ENCODE peak calls at places on chromosomes 6 and 20, in eight cellular contexts. X is breast epithelium, U is K562, J is suprapubic skin, Q is esophagus muscularis mucosa, D is HCT116, F is stomach, P is sigmoid colon. B is an unnamed sample.

GRCh38 chr6:76495909-76496308 is 423.4 kb upstream of the IMPG1 start:
- DNase-seq in Q (no peak), X (no peak), U (no peak), P (no peak), D (no peak), F (no peak), J (no peak), B (no peak)

GRCh38 chr6:35669441-35669776 is 19.3 kb downstream of the FKBP5 start:
- DNase-seq in U (no peak), F (no peak), Q (no peak), P (no peak), X (no peak), J (no peak), D (no peak), B (no peak)

GRCh38 chr6:116564921-116565872 is 6.1 kb upstream of the RWDD1 start:
- DNase-seq in F (no peak), U (no peak), D (no peak), Q (no peak), J (peak; percentile 60), X (no peak), P (peak; percentile 63), B (no peak)

GRCh38 chr20:57679113-57679512 is 30.7 kb downstream of the PMEPA1 start:
- DNase-seq in U (no peak), Q (no peak), X (no peak), D (no peak), P (no peak), F (no peak), J (no peak), B (no peak)

GRCh38 chr20:58998656-58999055 is 8.4 kb downstream of the CTSZ start:
- DNase-seq in X (no peak), U (no peak), F (no peak), J (no peak), P (peak; percentile 41), Q (no peak), D (no peak), B (peak; percentile 3)

GRCh38 chr20:49669601-49670189 is 44.0 kb downstream of the B4GALT5 start:
- DNase-seq in Q (no peak), X (no peak), U (no peak), F (no peak), J (no peak), D (no peak), P (no peak), B (no peak)

GRCh38 chr6:107491791-107492674 is 2.1 kb downstream of the SOBP start:
- DNase-seq in D (no peak), Q (no peak), F (no peak), X (peak; percentile 22), J (no peak), U (no peak), P (no peak), B (no peak)

GRCh38 chr20:62952373-62953166 is at the start of gene SLC17A9:
- DNase-seq in F (peak; percentile 84), U (peak; percentile 32), J (peak; percentile 82), P (peak; percentile 87), D (peak; percentile 48), Q (no peak), X (no peak), B (peak; percentile 94)

GRCh38 chr6:72820153-72820552 is 198.3 kb downstream of the KCNQ5 start:
- DNase-seq in J (no peak), F (no peak), X (no peak), U (no peak), P (no peak), D (no peak), Q (no peak), B (no peak)

GRCh38 chr20:33793011-33793931 is 17.9 kb upstream of the CHMP4B start:
- DNase-seq in J (no peak), D (no peak), F (no peak), X (no peak), P (peak; percentile 86), Q (no peak), U (no peak), B (no peak)

GRCh38 chr20:58692579-58693225 is at the start of gene NPEPL1:
- DNase-seq in P (peak; percentile 76), Q (no peak), X (no peak), F (peak; percentile 78), J (no peak), U (no peak), D (peak; percentile 28), B (peak; percentile 79)

GRCh38 chr20:5065489-5066383 is 54.0 kb downstream of the PCNA start:
- DNase-seq in U (no peak), X (no peak), D (peak; percentile 88), Q (no peak), J (peak; percentile 78), F (peak; percentile 70), P (peak; percentile 68), B (peak; percentile 26)

GRCh38 chr6:151310852-151311767 is 71.3 kb downstream of the AKAP12 start:
- DNase-seq in J (no peak), U (no peak), P (no peak), Q (no peak), D (no peak), F (no peak), X (no peak), B (no peak)

GRCh38 chr6:80607814-80608391 is 501.4 kb downstream of the BCKDHB start:
- DNase-seq in U (no peak), F (no peak), J (no peak), Q (no peak), D (no peak), X (no peak), P (no peak), B (no peak)

GRCh38 chr6:36848658-36849441 is 9.6 kb upstream of the CPNE5 start:
- DNase-seq in J (peak; percentile 66), F (peak; percentile 80), D (no peak), X (peak; percentile 74), U (peak; percentile 95), Q (no peak), P (no peak), B (peak; percentile 63)

GRCh38 chr20:46621492-46621891 is 29.8 kb downstream of the SLC13A3 start:
- DNase-seq in U (no peak), D (no peak), F (no peak), P (no peak), Q (no peak), J (no peak), X (no peak), B (no peak)

GRCh38 chr20:33531047-33531877 is 41.4 kb downstream of the CBFA2T2 start:
- DNase-seq in X (no peak), P (no peak), J (no peak), D (no peak), U (no peak), Q (no peak), F (no peak), B (no peak)

DNA sequence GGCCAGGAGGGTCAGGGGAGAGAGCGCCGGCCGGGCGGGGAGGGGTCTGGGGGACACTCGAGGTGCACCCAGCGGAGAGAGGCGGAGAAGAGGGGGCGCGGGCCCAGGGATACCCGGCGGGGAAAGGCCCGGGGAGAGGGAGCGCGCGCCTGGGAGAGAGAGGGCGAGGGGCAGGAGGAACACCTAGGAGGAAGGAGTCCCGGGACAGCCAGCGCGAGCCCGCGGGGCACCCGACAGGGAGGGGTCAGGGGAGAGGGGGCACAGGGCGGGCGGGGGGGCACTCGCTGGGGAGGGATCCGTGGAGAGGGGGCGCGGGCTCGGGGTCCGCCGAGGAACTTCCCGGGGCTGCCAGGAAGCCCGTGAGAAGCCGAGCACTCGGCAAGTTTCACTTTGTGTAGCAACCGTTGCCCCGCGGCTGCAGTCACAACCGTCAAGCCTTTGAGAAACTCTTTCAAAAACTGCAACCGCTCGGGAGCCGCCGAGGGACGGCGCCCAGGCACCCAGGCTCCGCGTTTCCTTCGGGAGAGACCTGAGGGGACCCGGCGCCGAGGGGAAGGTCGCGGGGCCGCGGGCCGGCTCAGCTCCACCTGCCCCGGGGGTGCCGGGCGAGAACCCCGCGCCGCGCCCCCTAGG is 472 bp downstream of the EZR start:
- DNase-seq in P (peak; percentile 87), X (peak; percentile 38), J (peak; percentile 84), D (no peak), F (peak; percentile 74), Q (no peak), U (peak; percentile 72), B (peak; percentile 73)
- TF ChIP-seq POLR2A in P (no peak), X (no peak), J (no peak), D (no peak), F (no peak), Q (no peak), U (no peak), B (no peak)

GRCh38 chr6:20263059-20263458 is 50.8 kb upstream of the MBOAT1 start:
- DNase-seq in D (no peak), X (no peak), J (no peak), P (no peak), Q (no peak), F (no peak), U (no peak), B (no peak)

GRCh38 chr6:20259316-20260049 is 47.2 kb upstream of the MBOAT1 start:
- DNase-seq in F (no peak), J (no peak), P (no peak), D (no peak), U (no peak), X (no peak), Q (no peak), B (no peak)

GRCh38 chr6:20265842-20266241 is 53.6 kb upstream of the MBOAT1 start:
- DNase-seq in J (no peak), X (no peak), P (no peak), Q (no peak), U (no peak), F (no peak), D (no peak), B (no peak)

GRCh38 chr6:20260360-20260759 is 48.1 kb upstream of the MBOAT1 start:
- DNase-seq in X (no peak), D (no peak), J (no peak), Q (no peak), P (no peak), U (no peak), F (no peak), B (no peak)

DNA sequence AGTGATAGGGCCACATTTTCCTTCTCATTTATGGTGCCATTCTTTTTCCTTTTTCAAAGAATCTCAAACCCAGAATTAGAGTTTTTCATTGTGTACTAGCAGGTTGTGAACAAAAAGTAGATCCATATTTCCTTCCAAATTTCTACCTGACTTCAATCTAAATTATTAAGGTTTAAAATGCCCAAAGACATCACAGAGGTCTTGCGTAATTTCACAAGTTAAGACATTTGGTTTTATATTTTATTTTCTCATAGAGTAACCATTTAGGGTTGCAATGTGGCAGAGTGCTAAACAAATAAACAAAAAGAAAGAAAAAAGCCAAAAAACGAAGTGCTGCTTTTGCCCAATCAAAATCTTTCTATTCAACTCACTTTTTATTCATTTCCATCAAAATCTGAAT is 49.4 kb upstream of the MBOAT1 start:
- DNase-seq in P (no peak), Q (no peak), F (no peak), X (no peak), D (no peak), J (no peak), U (no peak), B (no peak)
- TF ChIP-seq CTCF in P (no peak), Q (no peak), F (no peak), X (no peak), D (no peak), J (no peak), U (no peak), B (no peak)

GRCh38 chr6:47132724-47133123 is 90.6 kb upstream of the ADGRF1 start:
- DNase-seq in F (no peak), J (no peak), P (no peak), X (no peak), D (no peak), Q (no peak), U (no peak), B (no peak)
- TF ChIP-seq POLR2AphosphoS5 in F (no peak), J (no peak), P (no peak), X (no peak), D (no peak), Q (no peak), U (no peak), B (no peak)

GRCh38 chr6:39934060-39934757 is at the start of gene MOCS1:
- DNase-seq in X (peak; percentile 54), U (peak; percentile 93), D (peak; percentile 32), J (peak; percentile 90), Q (peak; percentile 94), F (peak; percentile 84), P (peak; percentile 92), B (peak; percentile 86)
- TF ChIP-seq POLR2A in X (no peak), U (peak; percentile 58), D (no peak), J (no peak), Q (no peak), F (no peak), P (peak; percentile 47), B (peak; percentile 69)